ENCODE peak calls at places on chromosomes 2 and 18, in eight cellular contexts. M, H, C, J, A, O, E and K are unnamed samples.

GRCh38 chr18:71797554-71797953 is 746.6 kb downstream of the CBLN2 start:
- DNase-seq in M (no peak), H (no peak), C (no peak), J (no peak), A (no peak), O (no peak), E (no peak), K (no peak)

GRCh38 chr2:240687045-240687740 is 4.5 kb upstream of the AQP12A start:
- DNase-seq in M (no peak), H (no peak), C (no peak), J (no peak), A (no peak), O (peak), E (no peak), K (no peak)

GRCh38 chr2:128425731-128426620 is 107.3 kb upstream of the HS6ST1 start:
- DNase-seq in M (peak), H (no peak), C (no peak), J (no peak), A (peak), O (peak), E (peak), K (no peak)

GRCh38 chr2:33577660-33578059 is 21.4 kb downstream of the FAM98A start:
- DNase-seq in M (peak), H (peak), C (no peak), J (peak), A (peak), O (no peak), E (peak), K (no peak)

GRCh38 chr2:188577231-188577630 is 285.6 kb downstream of the GULP1 start:
- DNase-seq in M (no peak), H (no peak), C (no peak), J (no peak), A (no peak), O (no peak), E (no peak), K (no peak)

GRCh38 chr2:30759481-30759880 is 47.8 kb downstream of the CAPN13 start:
- DNase-seq in M (no peak), H (no peak), C (no peak), J (no peak), A (no peak), O (no peak), E (no peak), K (no peak)

GRCh38 chr2:176830362-176830761 is 382.2 kb upstream of the HNRNPA3 start:
- DNase-seq in M (no peak), H (peak), C (peak), J (no peak), A (no peak), O (no peak), E (no peak), K (no peak)

GRCh38 chr2:215967590-215968373 is 45.6 kb downstream of the MREG start:
- DNase-seq in M (no peak), H (no peak), C (no peak), J (peak), A (peak), O (no peak), E (no peak), K (no peak)

GRCh38 chr18:59008302-59008974 is 131.2 kb upstream of the SEC11C start:
- DNase-seq in M (peak), H (peak), C (no peak), J (peak), A (peak), O (no peak), E (peak), K (peak)

GRCh38 chr2:54673501-54673998 is 49.9 kb upstream of the EML6 start:
- DNase-seq in M (peak), H (no peak), C (no peak), J (peak), A (no peak), O (peak), E (peak), K (no peak)

GRCh38 chr2:230861564-230862255 is 3.0 kb upstream of the ITM2C start:
- DNase-seq in M (no peak), H (peak), C (no peak), J (no peak), A (no peak), O (peak), E (no peak), K (no peak)

GRCh38 chr18:29225351-29225750 is 1048.4 kb upstream of the CDH2 start:
- DNase-seq in M (no peak), H (no peak), C (no peak), J (peak), A (no peak), O (no peak), E (no peak), K (no peak)

GRCh38 chr2:189658281-189658680 is 3.0 kb upstream of the ASNSD1 start:
- DNase-seq in M (no peak), H (no peak), C (no peak), J (no peak), A (no peak), O (no peak), E (no peak), K (no peak)

GRCh38 chr18:76759056-76759455 is 63.3 kb upstream of the ZNF236 start:
- DNase-seq in M (no peak), H (no peak), C (no peak), J (no peak), A (no peak), O (no peak), E (no peak), K (no peak)

GRCh38 chr2:106847366-106847765 is 38.6 kb downstream of the ST6GAL2 start:
- DNase-seq in M (no peak), H (no peak), C (peak), J (no peak), A (no peak), O (no peak), E (no peak), K (no peak)

GRCh38 chr2:60862642-60863041 is 18.7 kb upstream of the REL start:
- DNase-seq in M (no peak), H (no peak), C (no peak), J (no peak), A (no peak), O (no peak), E (no peak), K (no peak)

GRCh38 chr2:127665267-127665893 is 9.9 kb downstream of the LIMS2 start:
- DNase-seq in M (peak), H (no peak), C (no peak), J (no peak), A (no peak), O (no peak), E (peak), K (no peak)

GRCh38 chr2:102030855-102031527 is 39.2 kb downstream of the IL1R2 start:
- DNase-seq in M (no peak), H (no peak), C (no peak), J (no peak), A (no peak), O (no peak), E (no peak), K (no peak)
- H3K4me3 ChIP-seq in M (no peak), H (no peak), C (no peak), J (no peak), A (no peak), O (no peak), E (no peak), K (no peak)

GRCh38 chr2:19933351-19933981 is 31.7 kb upstream of the TTC32 start:
- DNase-seq in M (peak), H (no peak), C (no peak), J (peak), A (peak), O (no peak), E (peak), K (no peak)
- H3K4me3 ChIP-seq in M (peak), H (no peak), C (no peak), J (no peak), A (no peak), O (no peak), E (peak), K (peak)

GRCh38 chr2:134774074-134774742 is 55.4 kb upstream of the TMEM163 start:
- DNase-seq in M (peak), H (no peak), C (no peak), J (peak), A (peak), O (no peak), E (peak), K (no peak)

GRCh38 chr2:134774786-134775641 is 56.2 kb upstream of the TMEM163 start:
- DNase-seq in M (peak), H (no peak), C (peak), J (peak), A (peak), O (no peak), E (peak), K (no peak)

GRCh38 chr2:134772493-134773169 is 53.8 kb upstream of the TMEM163 start:
- DNase-seq in M (peak), H (peak), C (peak), J (no peak), A (no peak), O (no peak), E (peak), K (no peak)

GRCh38 chr2:134771313-134771801 is 52.6 kb upstream of the TMEM163 start:
- DNase-seq in M (no peak), H (peak), C (no peak), J (no peak), A (no peak), O (no peak), E (peak), K (no peak)

GRCh38 chr2:134773372-134774073 is 54.7 kb upstream of the TMEM163 start:
- DNase-seq in M (no peak), H (peak), C (no peak), J (peak), A (no peak), O (no peak), E (no peak), K (no peak)
- H3K4me3 ChIP-seq in M (no peak), H (no peak), C (no peak), J (no peak), A (no peak), O (no peak), E (no peak), K (no peak)

DNA sequence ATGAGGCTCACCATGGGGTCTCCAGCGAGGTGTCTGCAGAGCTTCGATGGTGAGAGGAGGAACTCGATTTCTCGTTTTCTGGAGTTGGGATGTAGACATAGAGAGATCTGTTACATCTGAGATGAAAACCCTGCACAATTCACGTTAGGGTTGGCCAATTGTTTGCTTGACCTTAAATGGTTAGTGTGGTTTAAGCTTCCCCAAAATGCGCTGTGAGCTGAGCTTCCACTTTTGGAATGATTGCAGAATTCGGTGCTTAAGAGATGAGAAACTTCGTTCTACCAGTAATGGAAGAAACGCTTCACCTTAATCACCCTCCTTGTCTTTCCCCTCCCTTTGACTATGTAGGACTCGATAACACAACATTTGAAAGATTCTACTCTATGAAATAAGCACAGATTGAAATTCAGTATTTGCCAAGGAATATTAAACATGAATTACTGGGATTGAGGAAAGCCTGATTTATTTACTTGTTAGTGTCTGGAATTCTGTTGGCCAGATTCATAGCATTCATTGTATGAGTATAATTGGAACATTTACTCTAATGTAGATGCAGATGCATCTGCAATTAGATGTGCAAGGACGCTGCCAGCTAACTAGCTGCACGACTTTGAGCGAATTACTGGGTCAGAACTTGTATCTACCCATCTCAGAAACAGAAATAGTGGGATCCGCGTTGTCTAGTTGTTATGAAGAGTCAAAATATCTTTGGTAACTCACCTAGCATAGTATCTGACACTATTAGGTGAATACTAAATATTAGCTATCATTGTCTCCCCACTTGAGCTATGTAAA is 1.6 kb upstream of the KLF7 start:
- DNase-seq in M (peak), H (no peak), C (no peak), J (peak), A (peak), O (no peak), E (peak), K (no peak)
- H3K4me3 ChIP-seq in M (peak), H (peak), C (peak), J (peak), A (peak), O (peak), E (peak), K (no peak)

DNA sequence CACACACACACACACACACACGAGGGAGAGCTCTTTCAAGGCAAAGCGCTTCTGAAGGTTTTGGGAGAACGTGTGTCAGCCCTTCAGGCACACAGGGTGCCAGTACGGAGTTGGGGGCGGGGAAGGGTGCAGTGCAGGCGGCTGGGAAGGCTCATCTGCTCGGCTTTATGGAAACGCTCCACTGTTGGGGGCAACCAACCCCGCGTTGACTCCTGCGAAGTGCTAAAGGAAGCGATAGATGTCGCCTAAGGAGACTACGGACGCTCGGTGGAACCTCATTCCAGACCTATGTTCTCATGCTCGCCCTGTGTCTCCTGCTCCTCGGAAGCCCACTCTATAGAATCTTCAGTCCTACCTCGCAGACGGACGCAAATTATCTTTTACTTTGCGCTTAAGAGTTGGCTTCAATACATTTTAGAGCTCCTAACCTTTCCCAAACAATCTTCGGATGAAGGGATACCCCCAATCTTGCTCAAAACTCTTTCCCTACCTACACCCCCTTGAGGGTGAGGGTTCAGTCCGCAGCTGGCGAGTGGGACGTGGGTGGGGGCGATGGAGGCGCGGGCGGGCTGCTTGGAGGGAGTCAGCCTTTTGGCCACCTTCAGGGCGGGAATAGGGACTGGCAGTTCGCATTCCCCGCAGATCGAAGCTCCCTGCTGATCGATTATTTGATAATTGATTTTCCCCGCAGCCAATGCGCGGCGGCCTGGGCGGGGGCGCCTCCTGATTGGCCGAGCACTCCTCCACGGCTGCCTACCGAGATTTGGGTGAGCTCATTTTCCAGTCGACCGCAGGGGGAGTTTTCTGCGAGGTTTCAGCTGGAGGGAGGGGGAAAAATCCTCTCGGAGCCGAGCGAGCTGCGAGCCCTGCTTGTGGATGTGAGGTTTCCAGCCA is 1.9 kb upstream of the MEIS1 start:
- DNase-seq in M (peak), H (peak), C (peak), J (peak), A (peak), O (peak), E (peak), K (no peak)
- H3K4me3 ChIP-seq in M (peak), H (peak), C (peak), J (peak), A (peak), O (peak), E (peak), K (peak)

GRCh38 chr2:112481050-112481527 is 867 bp upstream of the TTL start:
- DNase-seq in M (peak), H (peak), C (peak), J (peak), A (peak), O (peak), E (peak), K (no peak)

GRCh38 chr2:112483047-112483473 is 1.1 kb downstream of the TTL start:
- DNase-seq in M (peak), H (peak), C (peak), J (peak), A (peak), O (no peak), E (peak), K (no peak)

GRCh38 chr2:112481528-112482228 is at the start of gene TTL:
- DNase-seq in M (peak), H (peak), C (peak), J (peak), A (peak), O (peak), E (peak), K (no peak)

GRCh38 chr2:112482309-112483046 is 522 bp downstream of the TTL start:
- DNase-seq in M (peak), H (peak), C (peak), J (peak), A (peak), O (peak), E (peak), K (no peak)

GRCh38 chr2:112480540-112481049 is 1.4 kb upstream of the TTL start:
- DNase-seq in M (peak), H (peak), C (peak), J (no peak), A (no peak), O (no peak), E (no peak), K (no peak)
- H3K4me3 ChIP-seq in M (peak), H (peak), C (peak), J (peak), A (peak), O (peak), E (peak), K (peak)

GRCh38 chr2:104871566-104872033 is 17.7 kb downstream of the POU3F3 start:
- DNase-seq in M (no peak), H (peak), C (no peak), J (no peak), A (no peak), O (no peak), E (no peak), K (no peak)

GRCh38 chr2:104872034-104872865 is 18.3 kb downstream of the POU3F3 start:
- DNase-seq in M (no peak), H (peak), C (peak), J (no peak), A (no peak), O (peak), E (no peak), K (no peak)

GRCh38 chr2:104874230-104874629 is 20.3 kb downstream of the POU3F3 start:
- DNase-seq in M (no peak), H (no peak), C (no peak), J (no peak), A (no peak), O (no peak), E (no peak), K (no peak)

GRCh38 chr2:104873689-104874054 is 19.8 kb downstream of the POU3F3 start:
- DNase-seq in M (no peak), H (peak), C (peak), J (no peak), A (no peak), O (no peak), E (no peak), K (no peak)

DNA sequence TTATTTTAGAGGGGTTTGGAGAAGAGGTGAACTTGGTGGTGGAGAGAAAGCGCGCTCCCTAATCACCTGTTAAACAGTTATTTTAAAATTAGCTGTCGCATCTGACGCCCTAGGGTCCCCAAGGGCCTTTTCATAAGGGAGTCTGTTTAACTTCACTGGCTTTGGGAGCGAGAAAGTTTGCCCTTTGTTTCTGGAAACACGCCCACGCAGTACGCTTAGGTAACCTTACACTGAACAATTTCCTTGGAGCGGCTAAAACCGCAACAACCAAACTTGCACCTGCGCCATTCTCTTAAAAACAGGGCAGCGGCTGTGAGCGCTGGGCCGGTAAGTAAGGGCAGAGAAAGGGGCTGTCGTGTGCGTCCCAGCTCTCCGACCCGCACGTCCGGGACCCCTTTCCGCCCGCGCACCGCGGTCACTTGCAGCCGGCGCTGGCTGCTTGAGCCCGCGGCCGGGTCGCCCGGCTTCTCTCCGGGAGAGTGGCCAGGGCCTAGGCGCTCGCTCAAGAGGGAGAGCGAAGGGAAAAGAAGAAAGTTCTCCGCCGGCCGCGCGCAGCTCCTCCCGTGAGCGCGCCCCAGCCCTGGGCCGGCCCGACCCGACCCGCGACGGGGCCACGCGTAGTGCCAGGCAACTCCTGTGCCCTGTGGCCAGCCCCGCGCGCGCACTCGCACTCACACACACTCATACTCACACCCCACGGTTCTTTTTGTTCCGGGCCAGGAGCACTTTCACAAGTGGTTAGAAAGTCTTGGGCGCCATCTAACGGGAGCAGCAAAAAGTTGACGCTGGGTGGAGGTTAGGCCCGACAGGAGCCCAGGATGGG is 19.2 kb downstream of the POU3F3 start:
- DNase-seq in M (peak), H (peak), C (peak), J (peak), A (peak), O (peak), E (peak), K (peak)
- H3K4me3 ChIP-seq in M (peak), H (peak), C (peak), J (peak), A (peak), O (peak), E (peak), K (peak)

GRCh38 chr2:217823626-217824025 is 179.2 kb downstream of the TNS1 start:
- DNase-seq in M (no peak), H (no peak), C (no peak), J (no peak), A (no peak), O (peak), E (no peak), K (no peak)

GRCh38 chr2:217824223-217824622 is 178.6 kb downstream of the TNS1 start:
- DNase-seq in M (no peak), H (no peak), C (no peak), J (no peak), A (no peak), O (peak), E (no peak), K (no peak)

GRCh38 chr2:217826505-217826904 is 176.3 kb downstream of the TNS1 start:
- DNase-seq in M (peak), H (no peak), C (no peak), J (no peak), A (no peak), O (peak), E (no peak), K (no peak)

GRCh38 chr2:217827430-217828201 is 175.2 kb downstream of the TNS1 start:
- DNase-seq in M (no peak), H (no peak), C (no peak), J (no peak), A (no peak), O (peak), E (no peak), K (no peak)

GRCh38 chr2:217825469-217826235 is 177.1 kb downstream of the TNS1 start:
- DNase-seq in M (no peak), H (no peak), C (no peak), J (no peak), A (no peak), O (peak), E (no peak), K (no peak)
- H3K4me3 ChIP-seq in M (no peak), H (no peak), C (no peak), J (no peak), A (no peak), O (no peak), E (no peak), K (no peak)

GRCh38 chr2:235877271-235877670 is 290.9 kb downstream of the GBX2 start:
- DNase-seq in M (no peak), H (no peak), C (no peak), J (no peak), A (no peak), O (no peak), E (no peak), K (no peak)
- H3K4me3 ChIP-seq in M (no peak), H (no peak), C (no peak), J (no peak), A (no peak), O (no peak), E (no peak), K (no peak)